ENCODE peak calls at places on chromosomes 4 and X, in eight cellular contexts. A is activated CD8-positive, alpha-beta memory T cell treated with anti-CD3 and anti-CD28 coated beads, Interleukin-2, amount 50 U/mL, for 48 hours; N is DMS153; I is NAMALWA; E is GM04504; J is activated CD4-positive, alpha-beta T cell treated with anti-CD3 and anti-CD28 coated beads, Interleukin-2, amount 10 ng/mL, durations not matched to agents 7 days and 5 days; K is left colon; F is omental fat pad. B is an unnamed sample.

GRCh38 chrX:146907391-146908240 is 93.1 kb upstream of the CXorf51A start:
- DNase-seq in A (no peak), N (no peak), I (no peak), E (no peak), J (no peak), K (no peak), F (no peak), B (no peak)

GRCh38 chr4:7607156-7607910 is 172.6 kb upstream of the PSAPL1 start:
- DNase-seq in A (no peak), N (no peak), I (no peak), E (peak), J (no peak), K (no peak), F (no peak), B (peak)

GRCh38 chr4:156584100-156584499 is 387.5 kb downstream of the PDGFC start:
- DNase-seq in A (no peak), N (no peak), I (no peak), E (no peak), J (no peak), K (no peak), F (no peak), B (no peak)

GRCh38 chrX:48938721-48939416 is 18.5 kb downstream of the OTUD5 start:
- DNase-seq in A (peak), N (no peak), I (peak), E (no peak), J (peak), K (peak), F (no peak), B (no peak)

GRCh38 chrX:47093248-47093647 is 15.0 kb downstream of the RGN start:
- DNase-seq in A (no peak), N (no peak), I (peak), E (no peak), J (peak), K (no peak), F (no peak), B (peak)

GRCh38 chrX:3697701-3698279 is 15.7 kb downstream of the PRKX start:
- DNase-seq in A (no peak), N (peak), I (no peak), E (no peak), J (no peak), K (no peak), F (no peak), B (peak)

GRCh38 chr4:2484993-2485392 is 16.1 kb downstream of the RNF4 start:
- DNase-seq in A (peak), N (no peak), I (peak), E (no peak), J (peak), K (peak), F (no peak), B (peak)

GRCh38 chrX:20414781-20415445 is 148.2 kb upstream of the RPS6KA3 start:
- DNase-seq in A (no peak), N (no peak), I (no peak), E (no peak), J (no peak), K (no peak), F (no peak), B (no peak)

GRCh38 chrX:65596270-65596669 is 61.7 kb upstream of the LAS1L start:
- DNase-seq in A (no peak), N (no peak), I (no peak), E (no peak), J (peak), K (no peak), F (no peak), B (peak)

GRCh38 chrX:15815779-15816452 is 25.6 kb downstream of the ZRSR2 start:
- DNase-seq in A (no peak), N (no peak), I (peak), E (no peak), J (peak), K (no peak), F (no peak), B (peak)

GRCh38 chr4:128825226-128825625 is 15.7 kb downstream of the JADE1 start:
- DNase-seq in A (no peak), N (no peak), I (no peak), E (no peak), J (no peak), K (peak), F (no peak), B (peak)

GRCh38 chrX:21974011-21974385 is 33.5 kb downstream of the SMS start:
- DNase-seq in A (no peak), N (no peak), I (no peak), E (no peak), J (peak), K (no peak), F (no peak), B (no peak)

GRCh38 chr4:182971702-182972101 is 54.5 kb upstream of the DCTD start:
- DNase-seq in A (no peak), N (no peak), I (no peak), E (no peak), J (no peak), K (no peak), F (no peak), B (no peak)

GRCh38 chr4:141643557-141643956 is 7.2 kb downstream of the IL15 start:
- DNase-seq in A (no peak), N (no peak), I (no peak), E (peak), J (no peak), K (no peak), F (no peak), B (peak)

GRCh38 chr4:34964613-34965012 is 1279.7 kb downstream of the ARAP2 start:
- DNase-seq in A (no peak), N (no peak), I (no peak), E (no peak), J (no peak), K (no peak), F (no peak), B (no peak)

GRCh38 chrX:49165901-49166881 is 3.6 kb downstream of the MAGIX start:
- DNase-seq in A (peak), N (peak), I (peak), E (no peak), J (peak), K (peak), F (no peak), B (peak)

GRCh38 chr4:38281416-38282071 is 321.3 kb downstream of the PTTG2 start:
- DNase-seq in A (no peak), N (no peak), I (no peak), E (no peak), J (no peak), K (no peak), F (no peak), B (peak)

GRCh38 chrX:136812286-136812685 is 31.6 kb upstream of the ARHGEF6 start:
- DNase-seq in A (no peak), N (no peak), I (no peak), E (no peak), J (no peak), K (no peak), F (no peak), B (peak)